ENCODE peak calls at places on chromosome 9, in five cellular contexts. Z is stimulated activated CD4-positive, alpha-beta T cell treated with anti-CD3 and anti-CD28 coated beads, Interleukin-1b, Interleukin-23, amount 100 ng/mL, for 24 hours; X is activated T-helper 1 cell treated with anti-CD3 and anti-CD28 coated beads, Interleukin-2, amount 50 U/mL, for 16 hours; F is lung; L is effector memory CD4-positive, alpha-beta T cell. V is an unnamed sample.

GRCh38 chr9:89810434-89810833 is 205.6 kb downstream of the GADD45G start:
- DNase-seq in L (no peak), Z (no peak), F (no peak), X (no peak), V (no peak)

GRCh38 chr9:115141612-115142011 is 23.7 kb upstream of the TNC start:
- DNase-seq in Z (no peak), X (no peak), L (no peak), F (no peak), V (no peak)

GRCh38 chr9:93468763-93469456 is 15.5 kb upstream of the FAM120AOS start:
- DNase-seq in X (no peak), L (no peak), Z (no peak), F (no peak), V (no peak)

GRCh38 chr9:136947955-136948510 is 3.0 kb downstream of the C8G start:
- DNase-seq in Z (no peak), X (no peak), F (peak; percentile 54), L (no peak), V (no peak)

GRCh38 chr9:98880311-98881015 is 63.2 kb upstream of the COL15A1 start:
- DNase-seq in F (no peak), L (no peak), X (no peak), Z (no peak), V (no peak)

GRCh38 chr9:135526089-135526729 is 5.0 kb downstream of the LCN1 start:
- DNase-seq in F (no peak), X (no peak), Z (no peak), L (no peak), V (no peak)

GRCh38 chr9:109441296-109441695 is 56.8 kb downstream of the PTPN3 start:
- DNase-seq in F (no peak), X (no peak), L (no peak), Z (no peak), V (no peak)

GRCh38 chr9:21070171-21070571 is 7.6 kb downstream of the IFNB1 start:
- DNase-seq in Z (no peak), F (peak; percentile 45), X (no peak), L (no peak), V (no peak)

GRCh38 chr9:16265671-16266070 is 604.8 kb downstream of the BNC2 start:
- DNase-seq in Z (no peak), F (no peak), X (no peak), L (no peak), V (no peak)

GRCh38 chr9:96203867-96204412 is 98.0 kb downstream of the HSD17B3 start:
- DNase-seq in F (no peak), L (no peak), Z (no peak), X (no peak), V (peak; percentile 11)

GRCh38 chr9:1909322-1909721 is 105.8 kb upstream of the SMARCA2 start:
- DNase-seq in F (no peak), L (no peak), X (no peak), Z (no peak), V (no peak)

GRCh38 chr9:12964271-12964670 is 189.5 kb downstream of the LURAP1L start:
- DNase-seq in F (no peak), Z (no peak), L (no peak), X (no peak), V (no peak)

GRCh38 chr9:137034039-137034708 is 2.3 kb upstream of the FUT7 start:
- DNase-seq in F (no peak), X (no peak), L (no peak), Z (no peak), V (no peak)

GRCh38 chr9:135087489-135087791 is at the start of gene OLFM1:
- DNase-seq in L (no peak), Z (peak; percentile 15), X (no peak), F (peak; percentile 76), V (peak; percentile 63)

GRCh38 chr9:104905931-104906330 is 22.0 kb downstream of the ABCA1 start:
- DNase-seq in F (no peak), L (no peak), Z (no peak), X (no peak), V (no peak)